ENCODE peak calls at places on chromosomes 11 and 22, in four cellular contexts. B is HepG2, N is H1, J is GM12878. D is an unnamed sample.

GRCh38 chr11:224424-224823 is 11.7 kb downstream of the SIRT3 start:
- DNase-seq in B (no peak), J (no peak), N (no peak), D (no peak)

GRCh38 chr11:64110465-64111375 is 55.2 kb downstream of the MACROD1 start:
- DNase-seq in N (no peak), J (no peak), B (no peak), D (no peak)

GRCh38 chr11:67506426-67507032 is 1.4 kb upstream of the PITPNM1 start:
- DNase-seq in J (no peak), N (no peak), B (no peak), D (no peak)

GRCh38 chr11:61645179-61645868 is 34.9 kb upstream of the DAGLA start:
- DNase-seq in N (no peak), B (no peak), J (no peak), D (no peak)

GRCh38 chr11:123060265-123061000 is 1.5 kb downstream of the HSPA8 start:
- DNase-seq in B (no peak), J (no peak), N (no peak), D (no peak)

GRCh38 chr22:45516923-45517675 is 14.4 kb downstream of the FBLN1 start:
- DNase-seq in N (no peak), J (no peak), B (no peak), D (no peak)

GRCh38 chr11:18790820-18791174 is 801 bp downstream of the PTPN5 start:
- DNase-seq in N (no peak), B (no peak), J (no peak), D (no peak)

GRCh38 chr11:3823303-3823702 is 14.9 kb downstream of the PGAP2 start:
- DNase-seq in B (no peak), N (no peak), J (no peak), D (no peak)

GRCh38 chr11:95908826-95909225 is 15.1 kb downstream of the MTMR2 start:
- DNase-seq in J (no peak), B (no peak), N (no peak), D (no peak)

GRCh38 chr11:12674936-12675696 is 895 bp downstream of the TEAD1 start:
- DNase-seq in N (no peak), B (no peak), J (no peak), D (peak)

GRCh38 chr11:127332896-127333295 is 332.3 kb upstream of the KIRREL3 start:
- DNase-seq in N (no peak), B (no peak), J (no peak), D (no peak)

GRCh38 chr22:20264614-20265452 is 3.3 kb downstream of the RTN4R start:
- DNase-seq in B (peak), J (no peak), N (no peak), D (no peak)

GRCh38 chr22:22420580-22420979 is 88.0 kb downstream of the ZNF280B start:
- DNase-seq in B (no peak), J (no peak), N (no peak), D (no peak)
- TF ChIP-seq CBX5 in B (no peak), J (no peak), N (no peak), D (no peak)

DNA sequence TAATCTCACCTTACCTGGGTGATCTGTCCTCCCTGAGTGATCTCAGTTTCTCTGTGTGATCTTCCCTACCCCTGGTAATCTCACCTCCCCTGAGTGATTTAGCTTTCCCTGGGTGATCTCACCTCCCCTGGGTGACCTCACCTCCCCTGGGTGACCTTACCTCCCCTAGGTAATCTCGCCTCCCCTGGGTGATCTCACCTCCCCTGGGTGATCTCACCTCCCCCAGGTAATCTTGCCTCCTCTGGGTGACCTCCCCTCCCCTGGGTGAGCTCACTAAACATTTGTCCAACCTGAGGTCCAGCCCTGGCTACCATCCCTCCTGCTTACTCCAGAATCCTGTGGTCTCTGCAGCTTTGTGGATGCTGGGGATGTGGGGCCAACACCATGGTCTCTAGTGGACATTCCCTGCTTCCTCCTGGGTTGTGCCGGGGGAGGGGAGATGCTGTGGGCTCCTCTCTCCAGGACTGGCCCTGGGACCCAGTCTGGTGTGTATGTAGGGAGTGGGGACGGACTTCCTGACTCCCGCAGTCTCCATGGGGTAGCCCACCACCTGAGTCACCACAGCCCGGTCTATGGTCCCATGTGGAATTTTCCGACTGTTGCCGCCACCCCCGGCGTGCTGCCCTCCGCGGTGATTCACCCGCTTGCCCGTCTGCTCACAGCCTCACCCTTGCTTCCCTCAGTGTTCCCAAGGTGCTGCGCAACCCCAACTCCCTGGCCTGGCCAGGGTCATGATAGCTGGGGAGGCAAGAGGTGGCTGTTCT is 9.9 kb downstream of the LSP1 start:
- DNase-seq in B (no peak), N (no peak), J (no peak), D (no peak)
- TF ChIP-seq SIN3A in B (no peak), N (no peak), J (no peak), D (no peak)

DNA sequence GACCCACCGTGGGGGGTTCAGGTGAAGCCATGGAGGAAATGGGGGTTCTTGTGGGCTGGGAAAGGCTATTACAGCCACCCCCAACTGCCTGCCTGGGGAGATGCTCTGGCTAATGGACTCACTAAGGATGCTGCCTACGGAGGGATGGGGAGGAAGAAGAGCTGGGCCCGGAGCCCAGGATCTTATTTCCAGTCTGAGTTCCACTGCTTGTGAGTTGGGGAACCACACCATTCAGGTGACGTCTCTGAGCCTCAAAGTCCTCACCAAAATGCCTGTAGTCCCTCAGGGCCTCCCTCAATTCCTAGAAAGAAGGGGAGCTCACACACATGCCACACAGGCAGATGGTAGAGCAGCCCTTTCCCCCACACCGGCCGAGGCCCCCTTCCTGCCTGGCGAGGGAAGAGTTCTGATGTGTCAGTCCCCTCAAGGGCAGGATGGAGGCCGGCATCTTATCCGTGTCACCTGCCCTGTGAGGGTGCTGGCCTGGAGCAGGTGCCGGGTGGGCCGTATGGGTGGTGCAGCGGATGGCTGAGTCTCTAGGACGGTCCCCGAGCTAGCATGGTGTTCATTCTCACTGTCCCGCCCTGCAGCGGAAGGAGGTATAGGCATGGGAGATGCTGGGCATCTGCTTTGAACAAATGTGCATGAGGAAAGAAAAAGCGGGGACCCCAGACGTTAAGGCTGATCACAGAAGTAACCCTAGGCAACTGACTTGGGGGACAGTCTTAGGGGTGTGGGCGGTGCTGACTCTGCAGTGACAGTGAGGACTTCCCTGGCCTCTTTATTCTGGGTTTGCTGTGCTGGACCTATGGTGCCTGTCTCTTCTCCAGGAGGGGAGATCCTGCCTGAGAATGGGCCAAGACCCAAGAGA is 15.7 kb downstream of the MRGPRF start:
- DNase-seq in J (no peak), B (no peak), N (no peak), D (no peak)
- TF ChIP-seq CBX5 in J (no peak), B (no peak), N (no peak), D (no peak)

DNA sequence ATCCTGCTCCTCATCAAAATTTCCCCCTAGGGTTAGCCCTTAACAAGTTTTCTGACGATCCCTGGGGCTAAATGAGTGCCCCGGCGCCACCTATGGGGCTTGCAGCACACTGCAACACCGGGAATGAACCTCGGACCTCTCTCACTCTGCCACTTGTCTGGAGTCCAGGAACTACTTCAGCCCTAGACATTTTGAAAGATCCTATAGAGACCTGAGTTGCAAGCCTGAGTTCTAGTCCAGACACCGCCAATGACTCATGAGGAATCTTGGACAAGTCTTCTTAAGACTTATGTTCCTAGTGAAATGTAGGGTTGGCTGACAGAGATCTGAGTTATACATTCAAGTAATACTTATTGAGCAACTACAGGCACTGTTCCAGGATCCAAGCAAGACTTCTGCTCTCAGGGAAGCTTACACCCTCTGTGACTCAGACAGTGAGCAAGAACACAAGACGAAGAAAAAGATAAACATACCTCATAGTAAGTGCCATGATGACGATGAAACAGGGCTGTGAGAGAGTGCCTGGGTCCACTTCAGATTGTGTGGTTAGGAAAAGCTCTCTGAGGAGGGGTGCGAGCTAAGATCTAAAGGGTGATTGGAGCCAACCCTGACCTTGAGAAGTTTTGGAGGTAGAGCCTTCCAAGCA is 10.2 kb upstream of the STK33 start:
- DNase-seq in B (peak), J (no peak), N (peak), D (peak)
- TF ChIP-seq SIN3A in B (no peak), J (no peak), N (no peak), D (no peak)

GRCh38 chr11:16610213-16610737 is 128.2 kb upstream of the C11orf58 start:
- DNase-seq in N (no peak), J (no peak), B (no peak), D (no peak)

GRCh38 chr11:16605971-16606783 is 132.3 kb upstream of the C11orf58 start:
- DNase-seq in N (peak), J (peak), B (peak), D (peak)

GRCh38 chr11:16609769-16610168 is 128.7 kb upstream of the C11orf58 start:
- DNase-seq in N (no peak), B (no peak), J (no peak), D (no peak)

GRCh38 chr11:16606784-16607674 is 131.4 kb upstream of the C11orf58 start:
- DNase-seq in N (no peak), J (no peak), B (no peak), D (peak)

GRCh38 chr11:16607675-16608644 is 130.5 kb upstream of the C11orf58 start:
- DNase-seq in J (no peak), N (no peak), B (no peak), D (peak)
- TF ChIP-seq CBX5 in J (no peak), N (no peak), B (no peak), D (no peak)

DNA sequence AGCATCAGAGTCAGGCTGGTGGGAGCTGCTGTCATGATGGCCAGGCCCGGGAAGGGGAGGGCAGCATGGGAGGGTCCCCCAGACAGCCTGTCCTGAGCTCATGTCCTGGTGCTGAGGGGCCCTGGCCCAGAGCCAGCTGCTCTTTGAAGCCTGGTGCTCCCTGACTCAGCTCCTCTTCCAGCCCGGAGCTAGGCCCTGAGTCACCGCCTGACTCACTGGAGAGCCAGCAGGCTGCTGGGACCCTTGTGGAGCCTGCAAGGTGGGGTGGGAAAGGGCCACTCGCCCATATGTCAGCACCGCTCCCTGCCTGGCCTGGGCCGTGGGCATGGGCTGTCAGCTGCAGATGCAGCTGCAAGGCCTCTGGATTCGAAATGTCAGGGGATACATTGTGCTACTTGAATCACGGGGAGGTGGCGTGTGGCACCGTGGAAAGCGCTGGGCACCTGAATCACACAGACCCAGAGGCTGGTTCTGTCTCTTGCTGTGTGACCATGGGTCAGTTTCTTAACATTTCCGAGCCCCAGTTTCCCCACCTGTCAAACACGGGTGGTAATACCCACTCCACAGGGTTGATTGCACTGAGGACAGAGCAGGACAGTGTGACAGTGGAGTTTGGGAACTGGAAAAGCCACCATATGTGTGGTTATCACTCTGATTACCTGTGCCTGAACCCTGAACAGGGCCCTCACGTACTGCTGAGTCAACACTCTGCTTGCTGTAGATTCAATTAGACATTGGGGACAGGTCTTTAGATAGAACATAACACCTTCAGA is 4.4 kb downstream of the CACNA1I start:
- DNase-seq in B (peak), J (no peak), N (no peak), D (peak)
- TF ChIP-seq SIN3A in B (no peak), J (no peak), N (no peak), D (no peak)

DNA sequence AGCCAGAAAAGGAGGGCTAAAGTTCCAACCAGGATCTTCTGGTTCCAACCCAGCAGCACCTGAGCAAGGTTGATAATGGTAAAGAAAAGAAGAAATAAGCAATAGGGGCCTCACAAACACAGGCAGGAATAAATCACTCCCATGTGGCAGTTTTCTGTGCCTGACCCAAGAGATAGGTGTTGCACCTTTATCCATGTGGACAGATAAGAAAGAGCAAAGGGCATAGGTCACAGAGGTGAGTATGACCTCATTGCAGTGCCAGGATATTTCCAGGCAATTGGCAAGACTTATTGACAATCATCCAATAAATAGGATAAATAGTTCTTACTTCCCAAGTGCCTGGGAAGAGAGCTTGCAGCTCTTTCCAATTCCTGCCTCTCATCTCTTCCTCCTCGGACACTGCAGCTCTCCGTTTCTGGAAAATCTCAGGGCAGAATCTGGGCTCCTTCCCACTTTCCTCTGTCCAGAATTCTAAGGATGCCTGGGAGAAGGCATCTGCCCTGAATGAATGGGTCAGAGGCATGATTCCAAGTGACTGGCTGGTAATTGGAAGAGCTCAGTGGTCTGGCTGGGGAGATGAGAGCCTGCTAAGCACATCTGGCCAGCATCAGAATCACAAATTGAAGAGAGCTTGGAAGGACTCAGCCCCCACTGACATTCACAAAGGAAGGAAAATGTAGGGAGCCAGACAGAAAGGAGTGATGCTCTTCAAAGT is 14.5 kb upstream of the LRRC55 start:
- DNase-seq in J (no peak), N (no peak), B (no peak), D (no peak)
- TF ChIP-seq CBX5 in J (no peak), N (no peak), B (no peak), D (no peak)

DNA sequence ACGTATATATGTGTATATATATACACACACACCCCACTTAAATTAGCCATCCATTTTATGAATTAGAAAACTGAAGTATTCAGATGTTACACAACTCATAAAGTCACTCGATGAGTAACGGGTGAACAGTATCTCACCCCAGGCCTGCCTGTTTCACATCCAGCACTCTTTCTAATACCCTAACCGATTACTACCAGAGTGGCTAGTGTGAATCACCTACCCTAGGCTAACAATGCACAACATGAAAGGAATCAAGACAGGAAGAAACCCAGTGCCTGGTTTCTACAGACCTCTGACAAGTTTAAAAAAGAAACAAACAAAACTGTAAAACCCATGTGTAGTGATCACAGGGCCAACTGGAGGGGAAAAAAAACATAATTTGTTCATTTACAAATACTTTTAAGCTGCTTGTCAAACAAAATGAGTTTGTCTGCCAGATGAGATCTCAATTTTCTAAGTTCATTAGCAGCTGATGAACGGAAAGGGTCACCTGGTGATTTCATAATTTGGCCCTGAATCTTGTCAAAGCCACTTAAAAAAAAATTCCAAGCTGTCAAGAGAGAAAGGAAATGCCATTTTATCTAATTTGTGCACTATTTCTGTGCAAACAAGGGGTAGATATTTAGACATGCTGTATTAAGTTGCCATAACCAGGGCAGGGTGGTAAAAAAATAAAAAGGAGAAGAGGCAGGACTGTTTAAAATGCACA is 134.8 kb downstream of the LARGE1 start:
- DNase-seq in B (peak), N (no peak), J (peak), D (no peak)
- TF ChIP-seq SIN3A in B (no peak), N (no peak), J (no peak), D (no peak)

D was measured in K562.